ENCODE peak calls at places on chromosomes 7 and 10, in five cellular contexts. N is tibial artery, V is fibroblast of lung, L is cardiac muscle cell, D is spleen. E is an unnamed sample. For H3K4me1, the result is how much of the 10 kb centered on the place peaks cover.

GRCh38 chr7:72019436-72019835 is 392.7 kb downstream of the CALN1 start:
- DNase-seq in L (no peak), D (no peak), V (no peak), N (no peak), E (no peak)

GRCh38 chr7:70694357-70694908 is 437.5 kb upstream of the GALNT17 start:
- DNase-seq in V (peak), D (no peak), L (peak), N (peak), E (peak)

GRCh38 chr10:59977486-59977885 is 71.1 kb upstream of the CCDC6 start:
- DNase-seq in L (no peak), V (peak), D (no peak), N (no peak), E (no peak)

GRCh38 chr10:25047902-25048301 is 31.5 kb downstream of the THNSL1 start:
- DNase-seq in V (peak), N (no peak), D (no peak), L (no peak), E (no peak)

GRCh38 chr7:35723011-35723410 is 28.1 kb upstream of the HERPUD2 start:
- DNase-seq in D (no peak), V (peak), L (no peak), N (no peak), E (no peak)

GRCh38 chr7:7104971-7105370 is 77.4 kb upstream of the C1GALT1 start:
- DNase-seq in D (no peak), V (no peak), L (no peak), N (no peak), E (no peak)

GRCh38 chr7:78530351-78530750 is 731.8 kb downstream of the PHTF2 start:
- DNase-seq in N (no peak), D (no peak), V (peak), L (no peak), E (no peak)

GRCh38 chr7:25454562-25455031 is 226.3 kb upstream of the NPVF start:
- DNase-seq in D (no peak), L (no peak), V (peak), N (no peak), E (peak)

GRCh38 chr10:29634764-29635625 is at the start of gene SVIL:
- DNase-seq in V (peak), L (peak), N (peak), D (no peak), E (peak)

GRCh38 chr7:7237201-7237977 is 55.0 kb downstream of the C1GALT1 start:
- DNase-seq in L (no peak), N (no peak), D (no peak), V (no peak), E (no peak)

GRCh38 chr7:32892521-32893224 is 1.1 kb upstream of the KBTBD2 start:
- DNase-seq in D (peak), L (peak), N (peak), V (peak), E (peak)

GRCh38 chr7:69780377-69780776 is 182.1 kb downstream of the AUTS2 start:
- DNase-seq in D (no peak), V (no peak), L (peak), N (no peak), E (no peak)

GRCh38 chr10:17227367-17228080 is 517 bp upstream of the VIM start:
- DNase-seq in N (no peak), L (peak), D (no peak), V (peak), E (no peak)

GRCh38 chr7:134009314-134010109 is 117.6 kb upstream of the LRGUK start:
- DNase-seq in N (no peak), V (no peak), L (no peak), D (no peak), E (no peak)

GRCh38 chr10:16854623-16855022 is 37.4 kb upstream of the RSU1 start:
- DNase-seq in N (no peak), D (no peak), V (peak), L (no peak), E (no peak)

GRCh38 chr7:117098457-117098856 is 145.2 kb downstream of the ST7 start:
- DNase-seq in N (no peak), D (no peak), L (no peak), V (peak), E (no peak)

GRCh38 chr10:83310688-83311087 is 828.6 kb upstream of the GHITM start:
- DNase-seq in L (no peak), D (no peak), V (no peak), N (no peak), E (no peak)

GRCh38 chr7:130906575-130906974 is 172.6 kb upstream of the KLF14 start:
- DNase-seq in L (no peak), N (no peak), D (no peak), V (no peak), E (no peak)

GRCh38 chr7:1893025-1893424 is 222.9 kb downstream of the ELFN1 start:
- DNase-seq in L (no peak), N (no peak), V (no peak), D (no peak), E (no peak)

GRCh38 chr10:15725603-15726002 is 5.9 kb upstream of the ITGA8 start:
- DNase-seq in D (no peak), L (peak), N (no peak), V (peak), E (no peak)

GRCh38 chr10:110873951-110874350 is 2.2 kb downstream of the PDCD4 start:
- DNase-seq in V (no peak), N (no peak), L (no peak), D (no peak), E (no peak)

GRCh38 chr10:27744478-27745379 is 890 bp downstream of the MKX start:
- DNase-seq in D (peak), V (peak), N (peak), L (peak), E (peak)

GRCh38 chr10:113227045-113227444 is 277.0 kb downstream of the TCF7L2 start:
- DNase-seq in D (no peak), L (no peak), N (no peak), V (no peak), E (no peak)

GRCh38 chr7:117829450-117829849 is 43.8 kb downstream of the CTTNBP2 start:
- DNase-seq in N (no peak), D (no peak), L (no peak), V (no peak), E (no peak)

GRCh38 chr7:114548081-114548480 is 133.5 kb downstream of the FOXP2 start:
- DNase-seq in D (no peak), N (no peak), V (no peak), L (no peak), E (no peak)

GRCh38 chr10:47419421-47419820 is 35.3 kb upstream of the ZNF488 start:
- DNase-seq in V (no peak), N (peak), L (no peak), D (peak), E (no peak)

GRCh38 chr10:1410469-1411395 is 326.6 kb downstream of the ADARB2 start:
- DNase-seq in D (peak), L (no peak), N (peak), V (no peak), E (no peak)

GRCh38 chr7:159026271-159027047 is 118.2 kb downstream of the VIPR2 start:
- DNase-seq in V (no peak), N (peak), L (no peak), D (no peak), E (no peak)

GRCh38 chr10:77965294-77965693 is 38.7 kb upstream of the DLG5 start:
- DNase-seq in V (peak), N (no peak), D (no peak), L (no peak), E (no peak)

GRCh38 chr7:95357623-95358022 is 33.3 kb upstream of the PON1 start:
- DNase-seq in V (peak), D (no peak), N (no peak), L (no peak), E (no peak)

GRCh38 chr10:98328163-98328562 is 60.2 kb upstream of the LOXL4 start:
- DNase-seq in D (no peak), L (no peak), V (no peak), N (no peak), E (no peak)

GRCh38 chr10:112260831-112261230 is 22.4 kb upstream of the TECTB start:
- DNase-seq in V (no peak), D (no peak), N (no peak), L (no peak), E (no peak)

GRCh38 chr10:100896876-100897461 is 15.8 kb upstream of the SLF2 start:
- DNase-seq in V (peak), D (no peak), L (no peak), N (no peak), E (no peak)

GRCh38 chr7:106450716-106451115 is 165.9 kb upstream of the NAMPT start:
- DNase-seq in N (no peak), L (no peak), D (no peak), V (no peak), E (no peak)

GRCh38 chr7:19815546-19815945 is 42.1 kb upstream of the TMEM196 start:
- DNase-seq in V (no peak), D (no peak), L (no peak), N (no peak), E (no peak)

GRCh38 chr7:90739731-90740130 is 143.6 kb downstream of the CDK14 start:
- DNase-seq in L (no peak), D (no peak), N (no peak), V (no peak), E (no peak)

GRCh38 chr7:90736968-90737939 is 141.1 kb downstream of the CDK14 start:
- DNase-seq in N (no peak), L (no peak), D (no peak), V (no peak), E (no peak)

GRCh38 chr7:90736316-90736715 is 140.2 kb downstream of the CDK14 start:
- DNase-seq in L (no peak), D (no peak), V (no peak), N (no peak), E (no peak)

GRCh38 chr7:90740364-90740763 is 144.2 kb downstream of the CDK14 start:
- DNase-seq in L (no peak), V (no peak), N (no peak), D (no peak), E (no peak)

DNA sequence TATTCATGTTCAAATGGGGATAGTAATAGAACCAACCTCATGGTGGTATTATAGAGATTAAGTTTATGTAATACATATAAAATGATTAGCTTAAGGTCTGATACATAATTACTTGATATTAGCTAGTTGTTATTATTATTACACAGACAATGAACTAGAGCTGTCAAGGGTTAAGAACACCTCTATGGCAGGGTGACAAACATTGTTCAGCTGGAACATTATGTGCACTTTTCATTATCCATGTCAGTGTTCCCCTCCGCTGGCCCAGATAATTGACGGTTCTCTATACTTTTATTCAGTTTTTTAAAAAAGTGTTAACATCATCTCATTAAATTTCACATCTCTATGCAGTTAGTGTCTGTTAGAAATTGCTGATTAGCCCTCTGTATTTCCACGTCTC is 142.1 kb downstream of the CDK14 start:
- DNase-seq in D (no peak), V (no peak), L (no peak), N (no peak), E (no peak)
- H3K27ac ChIP-seq in D (peak), V (no peak), L (no peak), N (no peak), E (no peak)

GRCh38 chr10:129042747-129043146 is 424.3 kb upstream of the MGMT start:
- DNase-seq in V (no peak), D (no peak), L (no peak), N (no peak), E (no peak)
- H3K4me1 ChIP-seq in V (under half), D (under half), L (under half), N (under half), E (under half)

GRCh38 chr10:72184156-72184555 is 31.7 kb upstream of the ANAPC16 start:
- DNase-seq in L (no peak), N (no peak), D (no peak), V (no peak), E (no peak)
- H3K27ac ChIP-seq in L (no peak), N (no peak), D (no peak), V (no peak), E (no peak)

DNA sequence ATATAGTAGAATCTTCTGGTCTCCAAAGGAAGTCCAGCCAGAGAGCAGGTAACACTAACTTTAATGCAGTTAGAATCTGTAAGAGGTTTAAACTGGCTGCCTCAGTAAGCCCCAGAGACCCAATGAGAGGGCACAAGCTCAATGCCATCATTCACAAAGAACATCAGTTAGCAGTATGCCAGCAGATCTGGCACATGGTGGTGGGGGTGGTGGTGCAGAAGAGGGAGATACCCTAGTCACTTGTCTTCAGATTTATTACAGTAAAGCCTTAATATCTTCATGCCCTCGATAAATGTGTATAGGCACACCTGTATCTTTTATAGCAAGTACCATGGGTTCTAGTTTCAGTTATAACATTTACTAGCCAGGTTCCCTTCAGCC is 86.2 kb downstream of the SORBS1 start:
- DNase-seq in D (no peak), L (no peak), V (no peak), N (no peak), E (peak)
- H3K4me1 ChIP-seq in D (under half), L (half or more), V (under half), N (half or more), E (half or more)

GRCh38 chr7:85172530-85172941 is 14.3 kb downstream of the SEMA3D start:
- DNase-seq in L (no peak), V (peak), D (no peak), N (peak), E (no peak)
- H3K27ac ChIP-seq in L (no peak), V (no peak), D (no peak), N (peak), E (no peak)

GRCh38 chr7:148711191-148712102 is 12.7 kb downstream of the CUL1 start:
- DNase-seq in D (no peak), N (no peak), L (no peak), V (no peak), E (no peak)
- H3K4me1 ChIP-seq in D (half or more), N (under half), L (under half), V (under half), E (half or more)

DNA sequence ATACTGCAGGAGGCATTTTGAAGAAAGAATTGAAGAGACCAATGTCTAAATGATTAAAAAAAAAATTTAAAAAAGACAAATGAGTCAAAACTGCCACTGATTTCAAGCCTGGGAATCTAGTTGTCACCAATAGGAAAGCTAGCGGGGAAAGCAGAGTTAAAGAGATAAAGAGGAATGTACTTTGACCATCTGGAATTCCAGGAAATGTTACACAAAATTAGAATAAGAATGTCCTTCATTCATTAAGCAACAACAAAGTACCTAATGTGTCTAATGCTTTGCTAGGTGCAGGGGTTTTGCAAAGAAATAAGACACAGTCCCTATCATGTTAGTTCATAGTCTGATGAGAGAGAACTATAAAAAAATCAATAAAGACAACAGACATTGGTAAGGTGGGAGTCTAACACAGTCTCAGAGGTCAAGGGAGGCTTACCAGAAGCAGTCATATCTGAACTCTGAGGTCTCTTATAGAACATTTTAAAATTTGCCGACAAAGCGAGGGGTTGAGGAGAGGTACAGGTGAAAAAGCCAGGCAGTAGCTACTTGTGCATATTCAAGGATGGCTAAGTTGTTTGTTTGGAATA is 8.8 kb upstream of the TYSND1 start:
- DNase-seq in D (no peak), N (no peak), L (no peak), V (no peak), E (no peak)
- H3K27ac ChIP-seq in D (no peak), N (no peak), L (no peak), V (no peak), E (no peak)

DNA sequence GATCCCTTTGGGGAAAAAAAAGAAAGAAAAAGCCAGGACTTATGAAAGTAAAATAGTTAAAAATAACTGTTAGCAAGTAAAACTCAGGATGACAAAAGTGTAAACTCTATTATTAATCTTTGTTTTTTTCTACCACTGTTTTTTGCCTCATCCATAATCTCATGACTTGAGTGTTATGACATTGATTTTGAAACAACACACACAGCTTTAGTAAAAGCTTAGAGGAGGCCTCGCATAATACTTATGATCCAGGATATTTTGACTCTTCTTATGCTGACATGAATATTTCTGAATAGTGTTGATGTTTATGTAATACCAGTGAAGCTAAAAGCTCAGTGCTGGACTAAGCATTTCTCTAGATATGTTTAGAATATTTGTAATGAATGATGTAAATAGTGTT is 10.5 kb downstream of the KAT6B start:
- DNase-seq in N (no peak), L (no peak), D (no peak), V (peak), E (no peak)
- H3K4me1 ChIP-seq in N (under half), L (under half), D (under half), V (under half), E (half or more)